ENCODE peak calls at places on chromosomes 5 and 9, in five cellular contexts. J is endothelial cell, P is progenitor cell of endocrine pancreas, X is body of pancreas, U is heart right ventricle. G is an unnamed sample.

GRCh38 chr9:135119496-135120064 is 32.1 kb downstream of the OLFM1 start:
- DNase-seq in U (no peak), X (no peak), J (no peak), P (no peak), G (no peak)

GRCh38 chr9:127307802-127308201 is 43.2 kb downstream of the GARNL3 start:
- DNase-seq in J (no peak), X (peak; percentile 64), P (no peak), U (no peak), G (no peak)

GRCh38 chr5:57432876-57433275 is 49.7 kb downstream of the ACTBL2 start:
- DNase-seq in X (no peak), J (no peak), P (no peak), U (no peak), G (no peak)

GRCh38 chr9:85016389-85016997 is 347.0 kb downstream of the NTRK2 start:
- DNase-seq in U (no peak), P (no peak), J (no peak), X (peak; percentile 51), G (no peak)

GRCh38 chr9:78314953-78315870 is 18.3 kb downstream of the PSAT1 start:
- DNase-seq in J (no peak), X (peak; percentile 53), U (no peak), P (no peak), G (no peak)

GRCh38 chr5:82159014-82159413 is 119.1 kb downstream of the RPS23 start:
- DNase-seq in U (no peak), P (no peak), X (no peak), J (no peak), G (no peak)

GRCh38 chr5:159451197-159452052 is 121.1 kb upstream of the IL12B start:
- DNase-seq in J (no peak), U (no peak), X (peak; percentile 36), P (no peak), G (no peak)

GRCh38 chr5:141909212-141909611 is 14.5 kb upstream of the DELE1 start:
- DNase-seq in X (no peak), U (no peak), J (no peak), P (no peak), G (no peak)

GRCh38 chr5:69279517-69279916 is 44.8 kb downstream of the CDK7 start:
- DNase-seq in X (no peak), P (no peak), J (no peak), U (no peak), G (no peak)

GRCh38 chr5:151153766-151154272 is 3.8 kb downstream of the ANXA6 start:
- DNase-seq in X (no peak), P (no peak), U (no peak), J (no peak), G (no peak)

GRCh38 chr9:128419061-128419925 is 1.4 kb upstream of the CERCAM start:
- DNase-seq in X (no peak), P (no peak), U (no peak), J (no peak), G (no peak)

GRCh38 chr9:83535736-83536135 is 2.5 kb downstream of the FRMD3 start:
- DNase-seq in X (no peak), J (no peak), P (no peak), U (no peak), G (no peak)

GRCh38 chr9:75885652-75886051 is 4.8 kb upstream of the PCSK5 start:
- DNase-seq in U (no peak), J (no peak), X (no peak), P (no peak), G (no peak)

GRCh38 chr5:1396029-1396816 is 49.0 kb downstream of the SLC6A3 start:
- DNase-seq in X (no peak), P (no peak), U (no peak), J (no peak), G (no peak)

GRCh38 chr9:69174645-69175487 is 789 bp downstream of the TJP2 start:
- DNase-seq in X (peak; percentile 61), J (no peak), P (no peak), U (no peak), G (no peak)

GRCh38 chr5:165779505-165779904 is 2274.1 kb downstream of the MAT2B start:
- DNase-seq in U (no peak), X (no peak), J (no peak), P (no peak), G (no peak)

GRCh38 chr9:14770592-14770991 is 48.1 kb upstream of the CER1 start:
- DNase-seq in J (no peak), P (no peak), U (no peak), X (no peak), G (no peak)

GRCh38 chr9:111356567-111357244 is 26.7 kb upstream of the OR2K2 start:
- DNase-seq in J (no peak), X (no peak), P (no peak), U (no peak), G (no peak)

GRCh38 chr9:134293031-134293521 is 33.2 kb upstream of the RXRA start:
- DNase-seq in U (peak; percentile 8), J (no peak), P (no peak), X (no peak), G (no peak)

GRCh38 chr9:134833294-134833880 is 47.2 kb upstream of the FCN2 start:
- DNase-seq in P (no peak), U (no peak), J (no peak), X (no peak), G (no peak)

GRCh38 chr9:70013598-70014196 is 30.0 kb upstream of the MAMDC2 start:
- DNase-seq in P (no peak), J (no peak), U (no peak), X (no peak), G (no peak)

GRCh38 chr5:163505049-163505474 is 357 bp upstream of the MAT2B start:
- DNase-seq in J (no peak), P (no peak), U (no peak), X (no peak), G (no peak)

GRCh38 chr9:115590016-115590415 is 472.1 kb upstream of the TNC start:
- DNase-seq in P (no peak), J (no peak), X (peak; percentile 43), U (no peak), G (no peak)

GRCh38 chr9:133976191-133976861 is 15.8 kb downstream of the VAV2 start:
- DNase-seq in P (no peak), X (no peak), U (no peak), J (no peak), G (no peak)

GRCh38 chr9:130331573-130331972 is 66.0 kb downstream of the HMCN2 start:
- DNase-seq in P (no peak), J (no peak), U (peak; percentile 77), X (peak; percentile 45), G (no peak)

GRCh38 chr5:10354048-10354872 is 765 bp downstream of the MARCHF6 start:
- DNase-seq in U (no peak), J (peak; percentile 68), P (peak; percentile 57), X (peak; percentile 58), G (no peak)
- TF ChIP-seq CTCF in U (no peak), J (no peak), P (no peak), X (no peak), G (no peak)

GRCh38 chr9:36189978-36190377 is 743 bp upstream of the CLTA start:
- DNase-seq in P (no peak), J (no peak), U (no peak), X (peak; percentile 16), G (no peak)
- TF ChIP-seq CTCF in P (no peak), J (no peak), U (no peak), X (no peak), G (no peak)

DNA sequence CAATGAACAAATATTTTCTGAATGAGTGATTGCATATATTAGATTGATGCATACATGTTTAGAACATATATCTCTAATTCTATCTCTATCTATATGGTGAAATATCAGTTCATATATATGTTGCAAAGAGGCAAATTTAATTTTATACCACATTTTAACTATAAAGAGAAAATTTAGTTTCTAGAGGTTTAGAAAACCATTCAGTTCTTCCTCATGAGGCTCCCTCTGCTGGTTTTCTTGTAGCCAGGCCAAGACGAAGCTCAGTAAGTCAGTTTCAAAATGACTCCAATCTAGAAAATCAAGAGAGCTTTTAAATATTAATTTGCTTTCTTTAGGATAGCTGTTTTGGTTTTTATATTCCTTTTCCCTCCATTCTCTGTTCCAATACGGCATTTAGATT is 312.1 kb downstream of the TMEM232 start:
- DNase-seq in U (no peak), P (no peak), J (no peak), X (no peak), G (no peak)
- TF ChIP-seq CTCF in U (peak; percentile 35), P (peak; percentile 40), J (peak; percentile 23), X (peak; percentile 24), G (peak; percentile 27)

GRCh38 chr9:18017136-18017535 is 438.3 kb downstream of the SH3GL2 start:
- DNase-seq in U (no peak), J (no peak), X (no peak), P (no peak), G (no peak)
- TF ChIP-seq CTCF in U (no peak), J (no peak), X (no peak), P (peak; percentile 10), G (peak; percentile 15)

GRCh38 chr9:108786322-108786721 is 69.5 kb downstream of the ACTL7B start:
- DNase-seq in J (no peak), X (no peak), P (no peak), U (no peak), G (no peak)

GRCh38 chr9:108784998-108785397 is 70.8 kb downstream of the ACTL7B start:
- DNase-seq in P (no peak), U (no peak), X (peak; percentile 48), J (no peak), G (no peak)

GRCh38 chr9:108783318-108784127 is 72.3 kb downstream of the ACTL7B start:
- DNase-seq in U (no peak), X (no peak), P (no peak), J (no peak), G (no peak)

GRCh38 chr9:108786756-108787663 is 68.8 kb downstream of the ACTL7B start:
- DNase-seq in J (no peak), U (no peak), X (peak; percentile 34), P (no peak), G (peak; percentile 41)

GRCh38 chr9:108784128-108784490 is 71.7 kb downstream of the ACTL7B start:
- DNase-seq in U (no peak), X (no peak), P (no peak), J (no peak), G (no peak)
- TF ChIP-seq CTCF in U (no peak), X (no peak), P (no peak), J (no peak), G (no peak)